ENCODE peak calls at places on chromosomes 4 and X, in seven cellular contexts. J is stimulated activated CD4-positive, alpha-beta T cell treated with anti-CD3 and anti-CD28 coated beads, TNF-alpha, amount 100 ng/mL, for 1 hour; Q is stimulated activated CD8-positive, alpha-beta memory T cell treated with anti-CD3 and anti-CD28 coated beads, Interleukin-7, amount 100 ng/mL, for 1 hour; T is AG08396; S is GM04504; U is midbrain; H is H4. G is an unnamed sample.

GRCh38 chrX:114959729-114960128 is 57.7 kb downstream of the IL13RA2 start:
- DNase-seq in J (no peak), Q (no peak), T (peak; percentile 7), S (peak; percentile 5), U (no peak), H (peak; percentile 7), G (peak; percentile 27)

GRCh38 chr4:48813984-48814383 is 16.9 kb upstream of the OCIAD1 start:
- DNase-seq in J (no peak), Q (no peak), T (no peak), S (no peak), U (no peak), H (no peak), G (no peak)

GRCh38 chr4:54575919-54576318 is 81.8 kb upstream of the KIT start:
- DNase-seq in J (no peak), Q (no peak), T (no peak), S (no peak), U (no peak), H (no peak), G (no peak)

GRCh38 chr4:168098257-168098717 is 6.0 kb downstream of the ANXA10 start:
- DNase-seq in J (no peak), Q (no peak), T (no peak), S (no peak), U (no peak), H (no peak), G (peak; percentile 2)

GRCh38 chr4:56112377-56112776 is 163.6 kb downstream of the CEP135 start:
- DNase-seq in J (no peak), Q (no peak), T (no peak), S (no peak), U (no peak), H (no peak), G (no peak)

GRCh38 chrX:78886550-78886949 is 58.6 kb upstream of the P2RY10 start:
- DNase-seq in J (no peak), Q (no peak), T (no peak), S (peak; percentile 0), U (no peak), H (no peak), G (peak; percentile 14)

GRCh38 chr4:11768251-11768972 is 339.7 kb upstream of the HS3ST1 start:
- DNase-seq in J (no peak), Q (no peak), T (no peak), S (no peak), U (no peak), H (no peak), G (no peak)

GRCh38 chr4:176123710-176124407 is 58.2 kb downstream of the WDR17 start:
- DNase-seq in J (no peak), Q (no peak), T (peak; percentile 7), S (peak; percentile 1), U (peak; percentile 1), H (peak; percentile 25), G (peak; percentile 56)

GRCh38 chr4:76197971-76198410 is 15.6 kb downstream of the SCARB2 start:
- DNase-seq in J (no peak), Q (no peak), T (no peak), S (no peak), U (peak; percentile 84), H (no peak), G (no peak)

GRCh38 chr4:85681194-85681803 is 206.3 kb downstream of the ARHGAP24 start:
- DNase-seq in J (no peak), Q (no peak), T (peak; percentile 45), S (peak; percentile 94), U (peak; percentile 46), H (peak; percentile 97), G (peak; percentile 4)

GRCh38 chrX:106952988-106953387 is 32.8 kb downstream of the CLDN2 start:
- DNase-seq in J (no peak), Q (no peak), T (no peak), S (no peak), U (peak; percentile 1), H (no peak), G (peak; percentile 40)

GRCh38 chr4:61984260-61984909 is 784.3 kb downstream of the ADGRL3 start:
- DNase-seq in J (no peak), Q (no peak), T (no peak), S (no peak), U (no peak), H (no peak), G (no peak)

GRCh38 chr4:67456577-67457196 is 88.6 kb downstream of the CENPC start:
- DNase-seq in J (no peak), Q (no peak), T (no peak), S (no peak), U (no peak), H (no peak), G (no peak)

GRCh38 chr4:185920691-185921260 is 108.8 kb upstream of the SORBS2 start:
- DNase-seq in J (no peak), Q (no peak), T (no peak), S (no peak), U (no peak), H (no peak), G (no peak)

GRCh38 chr4:39568805-39569204 is 41.6 kb upstream of the UGDH start:
- DNase-seq in J (no peak), Q (no peak), T (no peak), S (no peak), U (no peak), H (no peak), G (no peak)

GRCh38 chr4:2962099-2962455 is 1.1 kb downstream of the NOP14 start:
- DNase-seq in J (peak; percentile 39), Q (no peak), T (no peak), S (no peak), U (no peak), H (no peak), G (no peak)

GRCh38 chr4:42761804-42762203 is 104.9 kb upstream of the ATP8A1 start:
- DNase-seq in J (no peak), Q (no peak), T (no peak), S (no peak), U (no peak), H (no peak), G (no peak)

GRCh38 chrX:72479324-72480274 is 93.0 kb downstream of the HDAC8 start:
- DNase-seq in J (no peak), Q (no peak), T (no peak), S (no peak), U (no peak), H (no peak), G (no peak)

GRCh38 chr4:107599841-107600240 is 120.2 kb downstream of the PAPSS1 start:
- DNase-seq in J (no peak), Q (no peak), T (no peak), S (no peak), U (no peak), H (no peak), G (peak; percentile 6)

GRCh38 chrX:68980906-68981616 is 152.2 kb downstream of the EFNB1 start:
- DNase-seq in J (no peak), Q (no peak), T (no peak), S (no peak), U (no peak), H (no peak), G (no peak)

GRCh38 chr4:137651128-137651527 is 118.8 kb upstream of the PCDH18 start:
- DNase-seq in J (no peak), Q (no peak), T (peak; percentile 27), S (no peak), U (no peak), H (peak; percentile 93), G (no peak)

GRCh38 chr4:183757105-183757504 is 98.0 kb downstream of the TRAPPC11 start:
- DNase-seq in J (no peak), Q (no peak), T (no peak), S (no peak), U (no peak), H (peak; percentile 33), G (peak; percentile 66)

GRCh38 chr4:54016504-54016903 is 47.9 kb downstream of the CHIC2 start:
- DNase-seq in J (no peak), Q (no peak), T (no peak), S (no peak), U (no peak), H (no peak), G (no peak)

GRCh38 chr4:189083769-189084168 is 856.9 kb upstream of the FRG1 start:
- DNase-seq in J (no peak), Q (no peak), T (no peak), S (no peak), U (no peak), H (no peak), G (no peak)

GRCh38 chr4:173332021-173332487 is 2.1 kb downstream of the HMGB2 start:
- DNase-seq in J (no peak), Q (no peak), T (no peak), S (no peak), U (no peak), H (peak; percentile 22), G (no peak)

GRCh38 chrX:96455078-96455477 is 229.6 kb upstream of the DIAPH2 start:
- DNase-seq in J (no peak), Q (no peak), T (no peak), S (no peak), U (no peak), H (no peak), G (peak; percentile 45)

GRCh38 chrX:14015941-14016340 is 13.8 kb downstream of the GEMIN8 start:
- DNase-seq in J (no peak), Q (no peak), T (no peak), S (no peak), U (no peak), H (no peak), G (no peak)

GRCh38 chrX:16786791-16787735 is 797 bp downstream of the TXLNG start:
- DNase-seq in J (peak; percentile 16), Q (peak; percentile 7), T (peak; percentile 50), S (no peak), U (no peak), H (no peak), G (no peak)

GRCh38 chrX:115029869-115030564 is 12.6 kb upstream of the IL13RA2 start:
- DNase-seq in J (no peak), Q (no peak), T (no peak), S (no peak), U (no peak), H (no peak), G (no peak)

G was measured in trophoblast cell.